ENCODE peak calls at places on chromosomes 13 and 19, in four cellular contexts. One of them, this sample, is unnamed.
A peak's percentile ranks its signal among the peaks of the same experiment; 100 is the strongest.

GRCh38 chr19:12880551-12881171 is 588 bp downstream of the DNASE2 start:
- DNase-seq in neuronal stem cell: no peak
- DNase-seq in GM12878: no peak
- DNase-seq in H9: peak; percentile 53
- DNase-seq in this sample: peak; percentile 29

GRCh38 chr19:1911098-1911497 is 5.9 kb downstream of the ADAT3 start:
- DNase-seq in H9: no peak
- DNase-seq in GM12878: no peak
- DNase-seq in neuronal stem cell: no peak
- DNase-seq in this sample: no peak

GRCh38 chr19:29366757-29367156 is 153.8 kb upstream of the UQCRFS1 start:
- DNase-seq in neuronal stem cell: no peak
- DNase-seq in GM12878: no peak
- DNase-seq in H9: no peak
- DNase-seq in this sample: no peak

GRCh38 chr13:103948477-103948876 is 882.3 kb upstream of the SLC10A2 start:
- DNase-seq in H9: no peak
- DNase-seq in neuronal stem cell: no peak
- DNase-seq in GM12878: no peak
- DNase-seq in this sample: no peak

GRCh38 chr19:6536138-6536671 is 5.4 kb downstream of the TNFSF9 start:
- DNase-seq in neuronal stem cell: no peak
- DNase-seq in GM12878: peak; percentile 99
- DNase-seq in H9: peak; percentile 84
- DNase-seq in this sample: peak; percentile 91

GRCh38 chr19:8935460-8935859 is 74.7 kb downstream of the MUC16 start:
- DNase-seq in H9: no peak
- DNase-seq in GM12878: no peak
- DNase-seq in neuronal stem cell: no peak
- DNase-seq in this sample: no peak

GRCh38 chr13:91058066-91058465 is 289.4 kb upstream of the MIR17HG start:
- DNase-seq in H9: peak; percentile 35
- DNase-seq in GM12878: no peak
- DNase-seq in neuronal stem cell: peak; percentile 11
- DNase-seq in this sample: no peak

GRCh38 chr19:12865746-12866415 is 15.4 kb downstream of the DNASE2 start:
- DNase-seq in GM12878: no peak
- DNase-seq in neuronal stem cell: no peak
- DNase-seq in H9: peak; percentile 70
- DNase-seq in this sample: no peak

GRCh38 chr13:30065181-30065580 is 214.8 kb upstream of the UBL3 start:
- DNase-seq in neuronal stem cell: no peak
- DNase-seq in H9: no peak
- DNase-seq in GM12878: no peak
- DNase-seq in this sample: no peak

GRCh38 chr13:112990783-112991182 is 21.8 kb downstream of the MCF2L start:
- DNase-seq in H9: peak; percentile 79
- DNase-seq in neuronal stem cell: no peak
- DNase-seq in GM12878: no peak
- DNase-seq in this sample: no peak

GRCh38 chr13:20045946-20046548 is 87.5 kb downstream of the ZMYM2 start:
- DNase-seq in GM12878: no peak
- DNase-seq in H9: no peak
- DNase-seq in neuronal stem cell: no peak
- DNase-seq in this sample: no peak

GRCh38 chr19:44807652-44808462 is 1.0 kb upstream of the BCAM start:
- DNase-seq in neuronal stem cell: peak; percentile 64
- DNase-seq in H9: peak; percentile 99
- DNase-seq in GM12878: no peak
- DNase-seq in this sample: no peak

GRCh38 chr13:35995136-35995535 is 136.0 kb downstream of the DCLK1 start:
- DNase-seq in GM12878: no peak
- DNase-seq in neuronal stem cell: no peak
- DNase-seq in H9: no peak
- DNase-seq in this sample: no peak

GRCh38 chr13:64900039-64900438 is 2330.1 kb downstream of the PCDH9 start:
- DNase-seq in neuronal stem cell: no peak
- DNase-seq in H9: no peak
- DNase-seq in GM12878: no peak
- DNase-seq in this sample: no peak

GRCh38 chr13:38514575-38514974 is 164.9 kb downstream of the UFM1 start:
- DNase-seq in GM12878: no peak
- DNase-seq in neuronal stem cell: no peak
- DNase-seq in H9: no peak
- DNase-seq in this sample: no peak

GRCh38 chr19:29245221-29245620 is 32.3 kb upstream of the UQCRFS1 start:
- DNase-seq in GM12878: no peak
- DNase-seq in neuronal stem cell: no peak
- DNase-seq in H9: no peak
- DNase-seq in this sample: no peak

GRCh38 chr19:47124937-47125668 is 5.5 kb upstream of the SAE1 start:
- DNase-seq in neuronal stem cell: peak; percentile 76
- DNase-seq in GM12878: no peak
- DNase-seq in H9: peak; percentile 69
- DNase-seq in this sample: peak; percentile 42

GRCh38 chr13:52652980-52653303 is 306 bp downstream of the SUGT1 start:
- DNase-seq in H9: no peak
- DNase-seq in neuronal stem cell: no peak
- DNase-seq in GM12878: no peak
- DNase-seq in this sample: no peak

GRCh38 chr19:3224346-3225325 is at the start of gene CELF5:
- DNase-seq in H9: peak; percentile 57
- DNase-seq in neuronal stem cell: peak; percentile 67
- DNase-seq in GM12878: no peak
- DNase-seq in this sample: peak; percentile 76

GRCh38 chr19:15631817-15632216 is 8.9 kb upstream of the CYP4F3 start:
- DNase-seq in H9: peak; percentile 40
- DNase-seq in neuronal stem cell: no peak
- DNase-seq in GM12878: peak; percentile 3
- DNase-seq in this sample: peak; percentile 68

GRCh38 chr13:53781941-53782340 is 753.3 kb downstream of the OLFM4 start:
- DNase-seq in H9: peak; percentile 31
- DNase-seq in GM12878: no peak
- DNase-seq in neuronal stem cell: peak; percentile 3
- DNase-seq in this sample: no peak

GRCh38 chr13:103188688-103189326 is 122.6 kb upstream of the SLC10A2 start:
- DNase-seq in GM12878: no peak
- DNase-seq in H9: no peak
- DNase-seq in neuronal stem cell: no peak
- DNase-seq in this sample: no peak

GRCh38 chr13:114056205-114057013 is 76.0 kb downstream of the RASA3 start:
- DNase-seq in neuronal stem cell: no peak
- DNase-seq in H9: no peak
- DNase-seq in GM12878: no peak
- DNase-seq in this sample: no peak

GRCh38 chr19:13557756-13558398 is 51.6 kb upstream of the CACNA1A start:
- DNase-seq in GM12878: no peak
- DNase-seq in H9: peak; percentile 48
- DNase-seq in neuronal stem cell: no peak
- DNase-seq in this sample: no peak

GRCh38 chr19:54959840-54960239 is 6.3 kb upstream of the NLRP2 start:
- DNase-seq in H9: no peak
- DNase-seq in neuronal stem cell: no peak
- DNase-seq in GM12878: no peak
- DNase-seq in this sample: no peak

GRCh38 chr19:12965017-12965811 is 4.2 kb upstream of the DAND5 start:
- DNase-seq in GM12878: peak; percentile 39
- DNase-seq in neuronal stem cell: peak; percentile 72
- DNase-seq in H9: peak; percentile 92
- DNase-seq in this sample: peak; percentile 89

GRCh38 chr13:107883561-107884175 is 331.7 kb downstream of the LIG4 start:
- DNase-seq in GM12878: no peak
- DNase-seq in H9: no peak
- DNase-seq in neuronal stem cell: no peak
- DNase-seq in this sample: no peak

GRCh38 chr19:15216363-15216762 is 15.6 kb upstream of the NOTCH3 start:
- DNase-seq in neuronal stem cell: no peak
- DNase-seq in H9: no peak
- DNase-seq in GM12878: no peak
- DNase-seq in this sample: no peak

GRCh38 chr19:4288091-4288777 is 9.2 kb downstream of the SHD start:
- DNase-seq in H9: peak; percentile 78
- DNase-seq in neuronal stem cell: no peak
- DNase-seq in GM12878: no peak
- DNase-seq in this sample: no peak

GRCh38 chr13:113647351-113648217 is 10.4 kb downstream of the ATP4B start:
- DNase-seq in neuronal stem cell: no peak
- DNase-seq in GM12878: no peak
- DNase-seq in H9: no peak
- DNase-seq in this sample: no peak

GRCh38 chr13:25214371-25215252 is 42.5 kb upstream of the AMER2 start:
- DNase-seq in GM12878: no peak
- DNase-seq in H9: no peak
- DNase-seq in neuronal stem cell: no peak
- DNase-seq in this sample: no peak

GRCh38 chr19:53076984-53077383 is 26.2 kb downstream of the ZNF160 start:
- DNase-seq in neuronal stem cell: peak; percentile 47
- DNase-seq in GM12878: no peak
- DNase-seq in H9: peak; percentile 91
- DNase-seq in this sample: peak; percentile 64

GRCh38 chr19:23440791-23441190 is 45.5 kb upstream of the ZNF91 start:
- DNase-seq in GM12878: no peak
- DNase-seq in neuronal stem cell: no peak
- DNase-seq in H9: peak; percentile 46
- DNase-seq in this sample: peak; percentile 20

GRCh38 chr19:12140545-12141404 is 625 bp upstream of the ZNF20 start:
- DNase-seq in GM12878: peak; percentile 60
- DNase-seq in H9: peak; percentile 87
- DNase-seq in neuronal stem cell: peak; percentile 72
- DNase-seq in this sample: peak; percentile 91

GRCh38 chr19:35995655-35995993 is 636 bp downstream of the SDHAF1 start:
- DNase-seq in H9: peak; percentile 77
- DNase-seq in neuronal stem cell: no peak
- DNase-seq in GM12878: no peak
- DNase-seq in this sample: peak; percentile 50

GRCh38 chr13:31310781-31311180 is 111.0 kb downstream of the B3GLCT start:
- DNase-seq in H9: no peak
- DNase-seq in neuronal stem cell: no peak
- DNase-seq in GM12878: no peak
- DNase-seq in this sample: no peak

GRCh38 chr13:30463820-30464495 is 1.8 kb downstream of the HMGB1 start:
- DNase-seq in neuronal stem cell: no peak
- DNase-seq in H9: no peak
- DNase-seq in GM12878: no peak
- DNase-seq in this sample: peak; percentile 64

GRCh38 chr13:98321356-98321755 is 144.3 kb upstream of the RNF113B start:
- DNase-seq in neuronal stem cell: no peak
- DNase-seq in GM12878: no peak
- DNase-seq in H9: no peak
- DNase-seq in this sample: no peak

GRCh38 chr13:49466240-49466914 is 22.3 kb downstream of the SETDB2 start:
- DNase-seq in GM12878: no peak
- DNase-seq in neuronal stem cell: no peak
- DNase-seq in H9: no peak
- DNase-seq in this sample: no peak

GRCh38 chr19:33350538-33351309 is 22.8 kb upstream of the CEBPG start:
- DNase-seq in H9: no peak
- DNase-seq in neuronal stem cell: no peak
- DNase-seq in GM12878: no peak
- DNase-seq in this sample: no peak
- H3K4me2 ChIP-seq in H9: no peak overlapping the region
- H3K4me2 ChIP-seq in neuronal stem cell: no peak overlapping the region
- H3K4me2 ChIP-seq in GM12878: no peak overlapping the region
- H3K4me2 ChIP-seq in this sample: no peak overlapping the region

DNA sequence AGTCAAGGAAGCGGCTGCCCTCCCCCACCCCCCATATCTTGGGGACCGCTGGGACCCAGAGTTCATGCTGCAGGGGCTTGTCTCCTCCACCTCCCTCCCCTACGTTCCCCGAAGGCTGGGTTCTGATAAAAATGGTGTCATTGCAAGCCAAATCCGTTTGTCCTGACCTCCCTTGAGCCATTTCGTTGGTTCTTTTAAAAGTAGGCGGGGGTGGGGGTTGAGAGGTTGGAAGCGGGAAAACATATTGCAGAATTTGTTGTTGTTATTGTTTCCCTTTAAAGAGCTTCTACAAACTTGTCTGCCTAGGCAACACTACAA is 710 bp downstream of the CLDN10 start:
- DNase-seq in neuronal stem cell: no peak
- DNase-seq in GM12878: no peak
- DNase-seq in H9: no peak
- DNase-seq in this sample: no peak
- H3K27ac ChIP-seq in neuronal stem cell: no peak overlapping the region
- H3K27ac ChIP-seq in GM12878: no peak overlapping the region
- H3K27ac ChIP-seq in H9: no peak overlapping the region
- H3K27ac ChIP-seq in this sample: no peak overlapping the region

GRCh38 chr19:49150944-49151243 is 4.3 kb downstream of the HRC start:
- DNase-seq in GM12878: no peak
- DNase-seq in H9: no peak
- DNase-seq in neuronal stem cell: no peak
- DNase-seq in this sample: no peak

GRCh38 chr19:49150106-49150943 is 4.9 kb downstream of the HRC start:
- DNase-seq in neuronal stem cell: peak; percentile 90
- DNase-seq in GM12878: no peak
- DNase-seq in H9: peak; percentile 89
- DNase-seq in this sample: peak; percentile 48

GRCh38 chr19:49153167-49153809 is 1.9 kb downstream of the HRC start:
- DNase-seq in GM12878: no peak
- DNase-seq in neuronal stem cell: no peak
- DNase-seq in H9: no peak
- DNase-seq in this sample: no peak

GRCh38 chr19:49151339-49152217 is 3.6 kb downstream of the HRC start:
- DNase-seq in GM12878: no peak
- DNase-seq in H9: peak; percentile 99
- DNase-seq in neuronal stem cell: no peak
- DNase-seq in this sample: peak; percentile 30

DNA sequence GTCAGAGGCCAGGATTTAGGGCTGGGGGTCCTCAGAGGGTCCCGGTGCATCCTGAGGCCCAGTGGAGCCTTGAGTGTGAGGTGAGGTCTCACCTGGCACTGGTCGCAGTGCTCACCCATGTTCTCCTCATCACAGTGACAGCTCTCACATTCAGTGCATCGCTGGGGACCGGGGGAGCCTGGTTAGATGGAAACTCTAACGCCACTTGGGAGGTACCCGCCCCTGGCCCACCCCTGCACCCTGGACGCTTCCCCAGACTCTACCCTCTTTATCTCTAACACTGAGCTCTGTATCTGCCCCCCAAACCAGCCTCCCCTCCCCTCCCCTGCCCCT is 3.0 kb downstream of the HRC start:
- DNase-seq in H9: no peak
- DNase-seq in neuronal stem cell: no peak
- DNase-seq in GM12878: no peak
- DNase-seq in this sample: no peak
- H3K4me2 ChIP-seq in H9: peak overlapping the region; percentile 54
- H3K4me2 ChIP-seq in neuronal stem cell: no peak overlapping the region
- H3K4me2 ChIP-seq in GM12878: no peak overlapping the region
- H3K4me2 ChIP-seq in this sample: no peak overlapping the region

GRCh38 chr13:94020833-94021232 is 458.6 kb downstream of the DCT start:
- DNase-seq in neuronal stem cell: no peak
- DNase-seq in H9: no peak
- DNase-seq in GM12878: no peak
- DNase-seq in this sample: no peak
- H3K27ac ChIP-seq in neuronal stem cell: no peak overlapping the region
- H3K27ac ChIP-seq in H9: no peak overlapping the region
- H3K27ac ChIP-seq in GM12878: no peak overlapping the region
- H3K27ac ChIP-seq in this sample: no peak overlapping the region

GRCh38 chr13:40758811-40759210 is 12.2 kb downstream of the MRPS31 start:
- DNase-seq in GM12878: no peak
- DNase-seq in neuronal stem cell: no peak
- DNase-seq in H9: no peak
- DNase-seq in this sample: no peak
- H3K4me2 ChIP-seq in GM12878: no peak overlapping the region
- H3K4me2 ChIP-seq in neuronal stem cell: no peak overlapping the region
- H3K4me2 ChIP-seq in H9: no peak overlapping the region
- H3K4me2 ChIP-seq in this sample: no peak overlapping the region

This sample was measured in DND-41.